ENCODE peak calls at places on chromosomes 16 and 17, in seven cellular contexts. Z is fibroblast of the aortic adventitia, R is astrocyte of the spinal cord, I is progenitor cell of endocrine pancreas, K is GM23338, C is tibial nerve, U is DND-41. H is an unnamed sample.

GRCh38 chr16:10994571-10994970 is 50.2 kb downstream of the CLEC16A start:
- DNase-seq in C (no peak), U (no peak), I (no peak), K (no peak), Z (no peak), R (no peak), H (no peak)

GRCh38 chr16:48124266-48124665 is 31.5 kb downstream of the ABCC12 start:
- DNase-seq in I (no peak), K (no peak), Z (no peak), R (no peak), U (no peak), C (no peak), H (no peak)

GRCh38 chr17:19418312-19418992 is 7.4 kb downstream of the RNF112 start:
- DNase-seq in I (no peak), C (no peak), Z (peak; percentile 86), U (no peak), K (no peak), R (peak; percentile 67), H (peak; percentile 64)

GRCh38 chr17:79042421-79043190 is 18.6 kb downstream of the C1QTNF1 start:
- DNase-seq in Z (peak; percentile 65), R (peak; percentile 12), C (peak; percentile 50), U (peak; percentile 69), K (peak; percentile 88), I (no peak), H (peak; percentile 45)

GRCh38 chr17:4769628-4770027 is 2.1 kb upstream of the TM4SF5 start:
- DNase-seq in I (no peak), K (no peak), Z (no peak), U (no peak), R (peak; percentile 13), C (no peak), H (peak; percentile 46)

GRCh38 chr16:83002351-83003334 is 375.9 kb downstream of the CDH13 start:
- DNase-seq in R (peak; percentile 15), I (no peak), K (no peak), U (no peak), Z (peak; percentile 70), C (no peak), H (no peak)

GRCh38 chr16:6735631-6736030 is 597.0 kb upstream of the RBFOX1 start:
- DNase-seq in C (no peak), R (no peak), K (no peak), U (no peak), I (no peak), Z (no peak), H (no peak)

GRCh38 chr16:78184554-78185183 is 85.2 kb downstream of the WWOX start:
- DNase-seq in K (no peak), R (peak; percentile 71), U (no peak), Z (no peak), I (no peak), C (no peak), H (peak; percentile 1)

GRCh38 chr17:2994441-2994840 is 69.0 kb downstream of the OR1D5 start:
- DNase-seq in U (no peak), R (no peak), Z (no peak), K (no peak), C (no peak), I (no peak), H (no peak)

GRCh38 chr16:72013888-72014538 is 5.5 kb downstream of the DHODH start:
- DNase-seq in U (no peak), K (no peak), Z (no peak), I (no peak), R (no peak), C (no peak), H (no peak)

GRCh38 chr16:29836623-29837022 is 16.4 kb downstream of the MVP start:
- DNase-seq in U (no peak), Z (no peak), K (no peak), I (no peak), R (no peak), C (no peak), H (no peak)

GRCh38 chr16:20826039-20826566 is 19.8 kb downstream of the REXO5 start:
- DNase-seq in U (no peak), I (no peak), K (no peak), C (no peak), R (no peak), Z (no peak), H (no peak)

GRCh38 chr17:51435641-51436091 is 175.3 kb downstream of the UTP18 start:
- DNase-seq in Z (peak; percentile 2), C (no peak), R (no peak), U (peak; percentile 17), I (peak; percentile 71), K (peak; percentile 79), H (no peak)
- TF ChIP-seq CTCF in Z (no peak), C (no peak), R (peak; percentile 22), U (peak; percentile 36), I (peak; percentile 81), K (peak; percentile 81), H (peak; percentile 36)

GRCh38 chr17:22694362-22695227 is 1002.3 kb downstream of the KCNJ18 start:
- DNase-seq in C (no peak), R (no peak), U (no peak), Z (no peak), K (peak; percentile 11), I (no peak), H (no peak)
- TF ChIP-seq CTCF in C (no peak), R (peak; percentile 22), U (peak; percentile 32), Z (peak; percentile 6), K (no peak), I (no peak), H (peak; percentile 65)

GRCh38 chr17:43349142-43349541 is 49.7 kb upstream of the ARL4D start:
- DNase-seq in Z (no peak), U (no peak), K (no peak), R (no peak), C (no peak), I (no peak), H (no peak)
- TF ChIP-seq CTCF in Z (peak; percentile 46), U (no peak), K (peak; percentile 48), R (peak; percentile 49), C (no peak), I (no peak), H (peak; percentile 63)

GRCh38 chr16:85542548-85542927 is 70.6 kb upstream of the GSE1 start:
- DNase-seq in K (peak; percentile 6), U (no peak), I (no peak), Z (no peak), R (no peak), C (no peak), H (no peak)
- TF ChIP-seq CTCF in K (no peak), U (no peak), I (no peak), Z (no peak), R (no peak), C (no peak), H (no peak)

GRCh38 chr16:9007177-9007794 is 43.6 kb upstream of the USP7 start:
- DNase-seq in Z (peak; percentile 23), U (no peak), R (no peak), K (no peak), I (no peak), C (no peak), H (peak; percentile 16)

GRCh38 chr16:9004183-9004582 is 40.5 kb upstream of the USP7 start:
- DNase-seq in I (no peak), C (no peak), U (no peak), R (no peak), Z (no peak), K (no peak), H (no peak)

GRCh38 chr16:9012330-9012729 is 48.6 kb upstream of the USP7 start:
- DNase-seq in R (no peak), Z (no peak), U (no peak), C (no peak), K (no peak), I (no peak), H (no peak)

GRCh38 chr16:9012848-9013507 is 49.3 kb upstream of the USP7 start:
- DNase-seq in Z (no peak), C (no peak), K (peak; percentile 92), U (no peak), R (peak; percentile 13), I (peak; percentile 34), H (no peak)

DNA sequence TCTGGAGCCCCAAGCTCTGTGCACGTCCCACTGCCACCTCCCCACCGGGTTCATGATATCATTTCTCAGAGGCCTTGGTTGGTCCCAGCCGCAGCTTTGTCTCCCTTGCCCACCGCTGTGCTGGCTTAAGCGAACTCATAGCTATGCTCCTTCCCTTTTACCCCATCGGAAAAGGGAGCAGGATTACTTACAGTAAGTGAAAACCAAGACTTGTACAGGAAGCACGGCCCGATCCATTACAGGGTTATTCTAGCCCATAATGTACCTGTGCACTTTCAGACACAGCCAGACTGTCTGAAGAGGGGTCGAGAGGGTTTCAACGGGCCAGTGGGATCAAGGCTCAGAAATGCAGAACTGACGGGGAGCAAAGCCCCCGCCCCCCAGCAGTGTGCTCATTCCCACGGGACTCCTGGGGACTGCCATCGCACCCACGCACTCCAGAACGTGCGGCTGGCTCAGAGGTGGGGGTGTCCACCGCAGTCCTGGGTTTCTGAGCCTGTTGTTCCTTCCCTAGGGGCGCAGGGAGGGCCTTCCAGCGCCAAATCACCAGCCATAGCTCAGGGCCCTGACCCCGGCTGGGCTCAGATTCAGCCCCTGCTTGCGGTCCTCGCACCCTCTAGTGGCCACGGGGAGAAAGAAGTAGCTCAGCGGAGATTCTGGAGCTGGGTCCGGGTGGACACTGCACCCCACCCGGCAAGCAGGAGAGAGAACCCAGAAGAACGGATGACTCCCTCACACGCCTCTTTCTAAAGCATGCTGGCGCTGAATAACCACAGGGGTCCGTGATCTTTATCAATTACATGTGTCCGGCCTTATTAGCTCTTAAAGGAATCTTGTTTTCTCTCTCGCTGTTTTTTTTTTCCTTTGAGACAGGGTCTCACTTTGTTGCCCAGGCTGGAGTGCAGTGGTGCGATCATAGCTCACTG is 44.9 kb upstream of the USP7 start:
- DNase-seq in C (peak; percentile 45), U (peak; percentile 33), R (peak; percentile 55), Z (peak; percentile 67), I (peak; percentile 70), K (peak; percentile 95), H (peak; percentile 46)
- TF ChIP-seq CTCF in C (peak; percentile 81), U (peak; percentile 60), R (peak; percentile 97), Z (peak; percentile 95), I (peak; percentile 86), K (peak; percentile 96), H (peak; percentile 91)

DNA sequence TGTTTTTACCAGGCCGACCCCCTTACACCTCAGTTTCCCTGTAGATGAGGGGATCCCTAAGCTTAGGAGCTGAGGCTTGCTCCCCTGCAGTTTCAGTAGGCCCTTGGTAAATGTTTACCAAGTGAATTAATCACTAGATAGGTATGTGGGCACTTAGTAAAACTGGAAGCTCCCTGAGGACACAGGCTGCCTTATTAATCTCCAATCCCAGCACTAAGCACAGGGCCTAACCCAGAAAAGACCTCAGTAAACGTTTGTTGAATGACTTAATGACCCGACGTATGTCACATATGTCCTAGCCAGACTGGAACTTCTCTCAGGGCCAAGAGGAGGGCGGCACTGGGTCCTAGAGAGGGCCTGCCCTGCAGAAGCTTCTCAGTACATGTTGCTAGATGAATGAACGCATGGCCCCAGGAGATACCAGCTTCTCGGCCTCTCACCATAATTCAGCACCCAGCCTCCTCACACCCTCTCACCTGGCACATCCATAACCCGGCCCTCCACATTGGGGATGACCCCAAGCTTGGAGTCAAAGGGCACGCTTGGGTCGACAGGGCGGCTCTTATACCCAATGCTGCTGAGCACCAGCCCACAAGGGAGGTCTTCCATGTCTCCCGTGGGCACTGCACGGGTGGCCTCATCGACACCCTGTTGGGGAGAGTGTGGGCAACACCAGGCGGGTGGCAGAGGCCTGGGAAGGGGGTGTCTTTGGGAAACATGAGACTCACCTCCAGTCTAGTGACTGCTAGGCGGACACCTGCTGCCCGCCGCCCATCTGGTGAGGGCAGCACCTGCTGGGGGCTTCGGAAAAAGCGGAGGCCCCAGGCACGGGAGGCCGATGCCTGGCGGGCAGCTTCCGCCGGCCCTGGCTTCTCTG is 4.0 kb upstream of the GRIN2C start:
- DNase-seq in Z (no peak), K (no peak), C (no peak), I (no peak), U (no peak), R (no peak), H (no peak)
- TF ChIP-seq CTCF in Z (no peak), K (no peak), C (no peak), I (no peak), U (no peak), R (no peak), H (no peak)

H was measured in HFFc6.